ENCODE peak calls at places on chromosomes 6 and 20, in five cellular contexts. One of them, this sample, is unnamed.

GRCh38 chr6:118335325-118335724 is 212.8 kb upstream of the PLN start:
- DNase-seq in posterior vena cava: no peak
- DNase-seq in AG20443: no peak
- DNase-seq in GM03348: no peak
- DNase-seq in C1 segment of cervical spinal cord: no peak
- DNase-seq in this sample: no peak

GRCh38 chr20:10051185-10051584 is 16.4 kb downstream of the ANKEF1 start:
- DNase-seq in posterior vena cava: no peak
- DNase-seq in AG20443: no peak
- DNase-seq in GM03348: no peak
- DNase-seq in C1 segment of cervical spinal cord: no peak
- DNase-seq in this sample: no peak

GRCh38 chr20:48875914-48876240 is 45.6 kb upstream of the ARFGEF2 start:
- DNase-seq in posterior vena cava: no peak
- DNase-seq in AG20443: peak
- DNase-seq in GM03348: peak
- DNase-seq in C1 segment of cervical spinal cord: no peak
- DNase-seq in this sample: no peak

GRCh38 chr6:163757506-163757905 is 343.0 kb downstream of the QKI start:
- DNase-seq in posterior vena cava: no peak
- DNase-seq in AG20443: no peak
- DNase-seq in GM03348: no peak
- DNase-seq in C1 segment of cervical spinal cord: no peak
- DNase-seq in this sample: no peak

GRCh38 chr6:167565884-167566491 is 241.1 kb downstream of the TTLL2 start:
- DNase-seq in posterior vena cava: peak
- DNase-seq in AG20443: no peak
- DNase-seq in GM03348: no peak
- DNase-seq in C1 segment of cervical spinal cord: no peak
- DNase-seq in this sample: peak

GRCh38 chr6:76861403-76861802 is 601.9 kb downstream of the HTR1B start:
- DNase-seq in posterior vena cava: no peak
- DNase-seq in AG20443: no peak
- DNase-seq in GM03348: no peak
- DNase-seq in C1 segment of cervical spinal cord: no peak
- DNase-seq in this sample: no peak

GRCh38 chr20:23287366-23288190 is 63.0 kb upstream of the NXT1 start:
- DNase-seq in posterior vena cava: no peak
- DNase-seq in AG20443: no peak
- DNase-seq in GM03348: no peak
- DNase-seq in C1 segment of cervical spinal cord: no peak
- DNase-seq in this sample: peak

GRCh38 chr6:27758471-27758870 is 153.7 kb downstream of the OR2B2 start:
- DNase-seq in posterior vena cava: no peak
- DNase-seq in AG20443: no peak
- DNase-seq in GM03348: no peak
- DNase-seq in C1 segment of cervical spinal cord: no peak
- DNase-seq in this sample: no peak

GRCh38 chr6:6166064-6166463 is 154.4 kb downstream of the F13A1 start:
- DNase-seq in posterior vena cava: no peak
- DNase-seq in AG20443: no peak
- DNase-seq in GM03348: no peak
- DNase-seq in C1 segment of cervical spinal cord: no peak
- DNase-seq in this sample: no peak

GRCh38 chr6:138465007-138465645 is 34.2 kb downstream of the NHSL1 start:
- DNase-seq in posterior vena cava: no peak
- DNase-seq in AG20443: peak
- DNase-seq in GM03348: peak
- DNase-seq in C1 segment of cervical spinal cord: no peak
- DNase-seq in this sample: no peak

GRCh38 chr6:26295691-26296555 is 69.1 kb upstream of the BTN3A2 start:
- DNase-seq in posterior vena cava: no peak
- DNase-seq in AG20443: peak
- DNase-seq in GM03348: no peak
- DNase-seq in C1 segment of cervical spinal cord: no peak
- DNase-seq in this sample: no peak

GRCh38 chr6:79971195-79971594 is 23.8 kb upstream of the ELOVL4 start:
- DNase-seq in posterior vena cava: no peak
- DNase-seq in AG20443: no peak
- DNase-seq in GM03348: no peak
- DNase-seq in C1 segment of cervical spinal cord: no peak
- DNase-seq in this sample: no peak

GRCh38 chr20:23939063-23939462 is 49.5 kb downstream of the GGTLC1 start:
- DNase-seq in posterior vena cava: no peak
- DNase-seq in AG20443: no peak
- DNase-seq in GM03348: no peak
- DNase-seq in C1 segment of cervical spinal cord: no peak
- DNase-seq in this sample: no peak

GRCh38 chr6:111483736-111484654 is 977 bp upstream of the REV3L start:
- DNase-seq in posterior vena cava: peak
- DNase-seq in AG20443: peak
- DNase-seq in GM03348: peak
- DNase-seq in C1 segment of cervical spinal cord: peak
- DNase-seq in this sample: peak

GRCh38 chr20:3655032-3655405 is 8.2 kb downstream of the GFRA4 start:
- DNase-seq in posterior vena cava: peak
- DNase-seq in AG20443: no peak
- DNase-seq in GM03348: no peak
- DNase-seq in C1 segment of cervical spinal cord: no peak
- DNase-seq in this sample: peak

This sample was measured in mesenteric fat pad.